ENCODE peak calls at places on chromosomes 4 and X, in four cellular contexts. F, D, W and A are unnamed samples.

GRCh38 chr4:148056879-148057278 is 325.0 kb downstream of the ARHGAP10 start:
- DNase-seq in D (peak), W (peak), F (no peak), A (peak)

GRCh38 chrX:19782419-19782818 is 105.0 kb downstream of the SH3KBP1 start:
- DNase-seq in W (no peak), D (no peak), F (no peak), A (no peak)

GRCh38 chr4:100295792-100296191 is 105.5 kb upstream of the DDIT4L start:
- DNase-seq in D (peak), W (peak), F (no peak), A (no peak)

GRCh38 chr4:148044889-148045352 is 313.0 kb downstream of the ARHGAP10 start:
- DNase-seq in D (no peak), W (no peak), F (no peak), A (no peak)

GRCh38 chr4:148270600-148270999 is 171.6 kb downstream of the NR3C2 start:
- DNase-seq in W (no peak), F (no peak), D (no peak), A (no peak)

GRCh38 chr4:110902500-110902899 is 279.6 kb upstream of the PITX2 start:
- DNase-seq in D (no peak), W (peak), F (no peak), A (no peak)

GRCh38 chrX:18886344-18887161 is 97.4 kb downstream of the PHKA2 start:
- DNase-seq in D (peak), F (peak), W (peak), A (no peak)

GRCh38 chr4:51835079-51835478 is 7.9 kb upstream of the DCUN1D4 start:
- DNase-seq in D (no peak), F (no peak), W (no peak), A (no peak)

GRCh38 chrX:56000729-56001128 is 231.4 kb upstream of the KLF8 start:
- DNase-seq in W (no peak), D (no peak), F (no peak), A (no peak)

GRCh38 chrX:65668362-65669310 is 1.2 kb downstream of the MSN start:
- DNase-seq in D (peak), F (peak), W (peak), A (peak)

GRCh38 chrX:65999029-65999562 is 40.8 kb downstream of the VSIG4 start:
- DNase-seq in D (no peak), W (no peak), F (no peak), A (no peak)

GRCh38 chr4:98110214-98110613 is 33.1 kb downstream of the STPG2 start:
- DNase-seq in F (no peak), D (no peak), W (no peak), A (no peak)

GRCh38 chr4:159547645-159548308 is 444.9 kb downstream of the RAPGEF2 start:
- DNase-seq in F (no peak), W (peak), D (no peak), A (no peak)

GRCh38 chr4:93467484-93468155 is 360.9 kb upstream of the ATOH1 start:
- DNase-seq in F (no peak), D (no peak), W (no peak), A (no peak)

GRCh38 chr4:89275587-89275986 is 32.0 kb downstream of the GPRIN3 start:
- DNase-seq in W (no peak), F (no peak), D (no peak), A (no peak)

GRCh38 chrX:103628386-103629290 is at the start of gene TCEAL1:
- DNase-seq in D (peak), W (no peak), F (peak), A (no peak)

GRCh38 chrX:119071381-119071780 is 1.4 kb upstream of the CT47C1 start:
- DNase-seq in F (no peak), D (no peak), W (no peak), A (no peak)

GRCh38 chrX:37677765-37678164 is 7.8 kb upstream of the XK start:
- DNase-seq in W (no peak), D (no peak), F (no peak), A (no peak)

GRCh38 chr4:86307432-86307831 is 52.4 kb downstream of the MAPK10 start:
- DNase-seq in W (peak), F (no peak), D (no peak), A (no peak)

GRCh38 chrX:13652256-13653021 is 502 bp upstream of the TCEANC start:
- DNase-seq in D (peak), W (peak), F (no peak), A (peak)

GRCh38 chrX:71619193-71619592 is 882 bp upstream of the CXCR3 start:
- DNase-seq in F (no peak), D (no peak), W (no peak), A (no peak)

GRCh38 chrX:42398967-42399631 is 378.9 kb downstream of the PPP1R2C start:
- DNase-seq in W (no peak), F (no peak), D (peak), A (no peak)

GRCh38 chr4:40931825-40932224 is 182.1 kb downstream of the NSUN7 start:
- DNase-seq in W (no peak), D (no peak), F (no peak), A (no peak)

GRCh38 chr4:81844717-81845116 is 373.0 kb upstream of the RASGEF1B start:
- DNase-seq in W (peak), D (peak), F (peak), A (peak)

GRCh38 chrX:72001906-72002305 is 91.3 kb downstream of the NHSL2 start:
- DNase-seq in F (no peak), D (no peak), W (no peak), A (no peak)

GRCh38 chr4:170420255-170420693 is 330.5 kb upstream of the AADAT start:
- DNase-seq in D (no peak), F (no peak), W (peak), A (no peak)

GRCh38 chr4:8547108-8547911 is 32.9 kb upstream of the GPR78 start:
- DNase-seq in W (peak), F (peak), D (peak), A (no peak)

DNA sequence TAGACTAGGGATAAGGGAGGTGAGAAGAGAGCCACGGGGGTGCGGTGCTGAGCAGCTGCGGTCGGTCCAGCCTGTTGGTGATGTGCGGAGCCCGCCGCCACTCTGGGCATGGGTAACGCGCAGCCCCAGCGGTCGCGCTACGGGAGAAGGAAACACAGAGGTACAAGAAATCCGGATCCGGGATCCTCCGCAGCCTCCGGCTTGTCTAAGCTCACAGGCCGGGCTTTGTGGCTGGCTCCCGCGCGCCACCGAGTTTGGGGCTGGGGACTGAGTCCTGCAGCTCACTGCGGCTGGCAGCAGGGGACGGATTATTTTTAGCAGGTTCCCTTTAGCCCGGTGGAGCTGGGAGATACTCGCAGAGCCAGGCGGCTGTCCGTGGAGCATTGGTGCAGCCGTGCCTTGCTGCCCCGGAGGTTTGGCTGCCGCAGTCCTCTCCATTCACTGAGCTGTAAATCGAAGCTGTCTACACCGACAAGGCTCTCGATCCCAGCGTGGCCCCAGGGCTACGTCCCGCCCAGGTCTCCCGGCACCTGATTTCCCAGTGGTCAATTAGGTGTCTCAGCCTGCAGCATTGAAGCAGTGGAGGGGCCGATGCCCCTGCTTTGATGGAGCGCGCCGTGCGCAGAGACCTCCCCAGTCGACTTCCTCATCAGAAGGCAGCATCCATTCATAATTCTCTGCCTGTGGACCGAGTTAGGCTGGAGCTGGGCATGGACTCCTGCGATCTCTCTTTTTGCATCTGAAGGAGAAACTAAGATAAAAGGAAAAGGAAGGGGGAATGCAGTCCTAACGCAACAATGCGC is 81.9 kb upstream of the SCML1 start:
- DNase-seq in W (peak), D (no peak), F (no peak), A (no peak)
- H3K4me3 ChIP-seq in W (peak), D (peak), F (peak), A (peak)

GRCh38 chr4:112057479-112057878 is 87.8 kb upstream of the FAM241A start:
- DNase-seq in F (no peak), W (no peak), D (no peak), A (no peak)

GRCh38 chr4:112063260-112063659 is 82.0 kb upstream of the FAM241A start:
- DNase-seq in F (no peak), W (no peak), D (no peak), A (no peak)

GRCh38 chr4:112061418-112061817 is 83.8 kb upstream of the FAM241A start:
- DNase-seq in W (no peak), D (no peak), F (no peak), A (no peak)

GRCh38 chr4:112058433-112058832 is 86.8 kb upstream of the FAM241A start:
- DNase-seq in D (no peak), F (no peak), W (peak), A (no peak)

GRCh38 chr4:112060212-112060611 is 85.0 kb upstream of the FAM241A start:
- DNase-seq in F (no peak), W (peak), D (peak), A (no peak)
- TF ChIP-seq CTCF in F (no peak), W (peak), D (peak), A (peak)

GRCh38 chr4:740656-741282 is 35.1 kb downstream of the PCGF3 start:
- DNase-seq in F (no peak), W (no peak), D (peak), A (no peak)
- H3K4me3 ChIP-seq in F (no peak), W (no peak), D (no peak), A (no peak)

GRCh38 chr4:48604527-48604926 is 114.5 kb downstream of the ZAR1 start:
- DNase-seq in D (no peak), F (no peak), W (no peak), A (no peak)
- TF ChIP-seq CTCF in D (no peak), F (no peak), W (no peak), A (no peak)

GRCh38 chr4:42671431-42672194 is 14.7 kb upstream of the ATP8A1 start:
- DNase-seq in W (no peak), D (no peak), F (no peak), A (no peak)
- H3K4me3 ChIP-seq in W (no peak), D (no peak), F (no peak), A (no peak)

DNA sequence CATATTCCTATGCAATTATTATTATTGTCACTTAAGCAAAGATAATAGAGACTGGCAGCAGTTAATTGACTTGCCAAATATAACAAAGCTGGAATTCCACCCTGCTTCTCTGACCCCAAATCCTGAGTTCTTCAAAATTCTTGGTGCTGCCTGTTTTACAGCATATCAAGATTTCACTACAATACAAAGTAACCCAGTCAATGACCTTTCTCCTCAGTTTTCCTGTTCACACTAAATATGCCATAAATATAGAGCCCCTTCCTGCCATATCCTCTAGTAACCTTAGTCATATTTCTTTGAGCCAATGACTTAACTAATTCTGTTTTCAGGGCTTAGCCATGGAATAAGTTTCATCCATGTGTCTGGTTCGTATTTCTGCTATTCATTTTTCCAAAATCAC is 315.3 kb upstream of the HS3ST1 start:
- DNase-seq in W (no peak), D (no peak), F (no peak), A (no peak)
- TF ChIP-seq CTCF in W (no peak), D (no peak), F (no peak), A (no peak)

DNA sequence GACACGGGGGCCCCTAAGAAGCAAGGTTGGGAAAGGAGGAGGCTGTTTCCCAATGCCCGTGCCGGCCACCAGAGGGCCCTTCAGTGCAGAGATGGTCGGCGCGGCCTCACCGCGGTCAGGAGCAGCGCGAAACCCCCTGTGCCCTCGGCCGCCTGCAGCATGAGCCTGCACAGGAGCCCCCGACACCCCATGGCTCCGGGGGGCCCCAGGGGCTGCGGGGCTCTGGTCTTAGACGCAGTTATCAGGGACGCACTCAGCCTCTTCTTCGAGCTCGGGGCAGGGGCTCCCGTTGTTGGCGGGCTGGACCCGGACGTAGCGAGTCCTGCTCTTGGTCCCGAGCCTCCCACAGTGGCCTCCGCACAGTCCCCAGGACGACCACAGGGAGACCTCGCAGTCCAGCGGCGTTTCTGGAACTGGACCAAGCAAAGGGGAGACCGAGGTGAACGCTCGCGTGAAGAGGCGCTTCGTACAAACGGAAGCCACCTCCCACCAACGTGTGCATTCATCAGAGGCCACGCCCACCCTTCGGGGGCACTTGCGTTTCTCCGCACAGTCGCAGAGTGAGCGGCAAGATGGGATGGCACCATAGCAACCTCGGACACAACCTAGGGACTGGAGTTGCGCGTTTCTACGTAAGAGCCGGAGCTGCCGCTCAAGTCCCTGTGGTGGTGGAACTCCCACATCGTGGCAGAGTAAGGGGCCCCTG is 5.0 kb downstream of the SPON2 start:
- DNase-seq in D (peak), F (peak), W (peak), A (no peak)
- H3K4me3 ChIP-seq in D (peak), F (peak), W (peak), A (peak)

GRCh38 chr4:184553891-184554290 is 79.5 kb upstream of the IRF2 start:
- DNase-seq in W (no peak), F (no peak), D (no peak), A (no peak)
- TF ChIP-seq CTCF in W (no peak), F (no peak), D (no peak), A (no peak)

DNA sequence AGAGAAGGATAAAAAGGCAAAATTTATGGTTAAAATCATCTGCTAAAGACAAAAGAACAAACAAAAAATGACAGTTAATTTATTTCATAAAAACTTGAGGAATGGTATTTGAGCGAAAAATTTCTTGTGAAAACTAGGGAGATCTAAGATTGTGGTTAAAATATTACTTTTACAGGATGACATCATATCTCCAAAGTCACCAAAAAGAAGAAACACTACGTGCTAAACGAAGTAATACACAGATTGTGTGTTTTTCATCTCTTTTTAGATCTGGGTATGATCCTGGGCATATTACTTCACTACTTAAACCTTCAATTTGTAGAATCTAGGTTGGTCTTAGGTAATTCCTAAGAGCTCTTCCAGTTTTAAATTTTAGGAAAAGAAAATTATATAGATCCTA is 107.7 kb downstream of the CAMK2D start:
- DNase-seq in D (no peak), W (no peak), F (no peak), A (no peak)
- H3K4me3 ChIP-seq in D (no peak), W (no peak), F (no peak), A (no peak)